ENCODE peak calls at places on chromosome 19, in five cellular contexts. F, L, U, P and K are unnamed samples.

GRCh38 chr19:23393121-23393520 is 2.1 kb downstream of the ZNF91 start:
- DNase-seq in F (no peak), L (no peak), U (peak), P (no peak), K (no peak)

GRCh38 chr19:3880471-3881271 is at the start of gene ATCAY:
- DNase-seq in F (no peak), L (no peak), U (no peak), P (no peak), K (no peak)

GRCh38 chr19:5850743-5851293 is 431 bp downstream of the FUT3 start:
- DNase-seq in F (no peak), L (no peak), U (peak), P (no peak), K (no peak)

GRCh38 chr19:13838943-13839192 is 38.1 kb upstream of the NANOS3 start:
- DNase-seq in F (no peak), L (no peak), U (no peak), P (no peak), K (peak)

GRCh38 chr19:13079542-13079986 is 23.1 kb downstream of the LYL1 start:
- DNase-seq in F (no peak), L (no peak), U (no peak), P (no peak), K (peak)

GRCh38 chr19:58483776-58484175 is 7.6 kb downstream of the ZNF446 start:
- DNase-seq in F (no peak), L (no peak), U (no peak), P (no peak), K (no peak)

GRCh38 chr19:55112781-55113569 is 4.5 kb downstream of the PPP1R12C start:
- DNase-seq in F (no peak), L (no peak), U (no peak), P (no peak), K (no peak)

GRCh38 chr19:10593820-10594637 is 6.9 kb upstream of the AP1M2 start:
- DNase-seq in F (peak), L (peak), U (peak), P (no peak), K (no peak)

GRCh38 chr19:17784201-17785008 is 10.5 kb upstream of the B3GNT3 start:
- DNase-seq in F (peak), L (no peak), U (peak), P (no peak), K (no peak)

GRCh38 chr19:6963937-6964336 is 57.3 kb downstream of the MBD3L2B start:
- DNase-seq in F (no peak), L (no peak), U (no peak), P (no peak), K (peak)

GRCh38 chr19:17615889-17616685 is 60.6 kb downstream of the COLGALT1 start:
- DNase-seq in F (no peak), L (no peak), U (no peak), P (no peak), K (no peak)

GRCh38 chr19:7870571-7871279 is 3.5 kb downstream of the PRR36 start:
- DNase-seq in F (peak), L (no peak), U (peak), P (no peak), K (peak)

GRCh38 chr19:46265217-46265828 is 31.5 kb upstream of the HIF3A start:
- DNase-seq in F (peak), L (peak), U (peak), P (peak), K (peak)

GRCh38 chr19:17052439-17052838 is 22.8 kb downstream of the HAUS8 start:
- DNase-seq in F (no peak), L (no peak), U (no peak), P (no peak), K (peak)

GRCh38 chr19:52492201-52492960 is 35.1 kb upstream of the ZNF808 start:
- DNase-seq in F (no peak), L (no peak), U (no peak), P (no peak), K (no peak)

GRCh38 chr19:6720369-6721112 is at the start of gene C3:
- DNase-seq in F (peak), L (no peak), U (peak), P (peak), K (no peak)

GRCh38 chr19:13430790-13431582 is 75.3 kb downstream of the CACNA1A start:
- DNase-seq in F (no peak), L (no peak), U (no peak), P (no peak), K (peak)

GRCh38 chr19:15379996-15380647 is 535 bp upstream of the AKAP8 start:
- DNase-seq in F (peak), L (no peak), U (peak), P (no peak), K (peak)

GRCh38 chr19:38726761-38727301 is 17.4 kb downstream of the CAPN12 start:
- DNase-seq in F (no peak), L (no peak), U (no peak), P (no peak), K (no peak)

GRCh38 chr19:46428278-46429141 is at the start of gene PNMA8C:
- DNase-seq in F (no peak), L (no peak), U (peak), P (no peak), K (peak)

GRCh38 chr19:44050740-44051653 is 839 bp upstream of the ZNF223 start:
- DNase-seq in F (no peak), L (no peak), U (no peak), P (no peak), K (peak)

GRCh38 chr19:46426035-46426505 is 2.7 kb downstream of the PNMA8C start:
- DNase-seq in F (no peak), L (no peak), U (no peak), P (no peak), K (no peak)

GRCh38 chr19:7975037-7975436 is 30.4 kb downstream of the ELAVL1 start:
- DNase-seq in F (no peak), L (no peak), U (no peak), P (no peak), K (no peak)

GRCh38 chr19:49832556-49832955 is 14.5 kb downstream of the MED25 start:
- DNase-seq in F (no peak), L (no peak), U (no peak), P (no peak), K (no peak)

GRCh38 chr19:45401815-45402468 is 2.9 kb downstream of the PPP1R13L start:
- DNase-seq in F (no peak), L (no peak), U (no peak), P (no peak), K (no peak)

GRCh38 chr19:18023596-18024212 is 15.7 kb downstream of the ARRDC2 start:
- DNase-seq in F (peak), L (no peak), U (peak), P (peak), K (no peak)

GRCh38 chr19:54248016-54248601 is 5.5 kb upstream of the LILRA6 start:
- DNase-seq in F (peak), L (no peak), U (peak), P (no peak), K (no peak)

GRCh38 chr19:9934132-9934950 is 2.0 kb downstream of the OLFM2 start:
- DNase-seq in F (peak), L (no peak), U (no peak), P (no peak), K (peak)

GRCh38 chr19:31658993-31659896 is 310.0 kb upstream of the TSHZ3 start:
- DNase-seq in F (no peak), L (no peak), U (no peak), P (peak), K (no peak)

GRCh38 chr19:40255619-40256166 is 29.2 kb upstream of the CCNP start:
- DNase-seq in F (no peak), L (no peak), U (no peak), P (no peak), K (no peak)

GRCh38 chr19:40252395-40252794 is 25.9 kb upstream of the CCNP start:
- DNase-seq in F (no peak), L (no peak), U (no peak), P (no peak), K (no peak)

GRCh38 chr19:40251991-40252390 is 25.5 kb upstream of the CCNP start:
- DNase-seq in F (no peak), L (no peak), U (no peak), P (no peak), K (no peak)

GRCh38 chr19:40254714-40255418 is 28.4 kb upstream of the CCNP start:
- DNase-seq in F (no peak), L (no peak), U (no peak), P (no peak), K (no peak)

GRCh38 chr19:40253611-40254092 is 27.2 kb upstream of the CCNP start:
- DNase-seq in F (no peak), L (no peak), U (no peak), P (no peak), K (no peak)
- TF ChIP-seq POLR2A in F (no peak), L (no peak), U (no peak), P (no peak), K (no peak)

GRCh38 chr19:787551-787950 is 9.7 kb upstream of the PTBP1 start:
- DNase-seq in F (no peak), L (no peak), U (no peak), P (no peak), K (no peak)

GRCh38 chr19:791605-792360 is 5.5 kb upstream of the PTBP1 start:
- DNase-seq in F (no peak), L (no peak), U (no peak), P (no peak), K (peak)

GRCh38 chr19:790971-791604 is 6.2 kb upstream of the PTBP1 start:
- DNase-seq in F (no peak), L (no peak), U (no peak), P (no peak), K (peak)

GRCh38 chr19:789473-790052 is 7.7 kb upstream of the PTBP1 start:
- DNase-seq in F (no peak), L (no peak), U (no peak), P (no peak), K (peak)

GRCh38 chr19:788821-789472 is 8.3 kb upstream of the PTBP1 start:
- DNase-seq in F (no peak), L (no peak), U (no peak), P (no peak), K (peak)
- TF ChIP-seq POLR2A in F (no peak), L (no peak), U (no peak), P (no peak), K (no peak)

GRCh38 chr19:40278361-40279045 is 6.6 kb downstream of the AKT2 start:
- DNase-seq in F (no peak), L (no peak), U (no peak), P (no peak), K (no peak)

GRCh38 chr19:40280608-40281221 is 4.4 kb downstream of the AKT2 start:
- DNase-seq in F (peak), L (no peak), U (peak), P (no peak), K (no peak)

GRCh38 chr19:40279761-40280607 is 5.2 kb downstream of the AKT2 start:
- DNase-seq in F (no peak), L (no peak), U (no peak), P (no peak), K (no peak)

GRCh38 chr19:40277356-40277755 is 7.8 kb downstream of the AKT2 start:
- DNase-seq in F (no peak), L (no peak), U (no peak), P (no peak), K (no peak)

DNA sequence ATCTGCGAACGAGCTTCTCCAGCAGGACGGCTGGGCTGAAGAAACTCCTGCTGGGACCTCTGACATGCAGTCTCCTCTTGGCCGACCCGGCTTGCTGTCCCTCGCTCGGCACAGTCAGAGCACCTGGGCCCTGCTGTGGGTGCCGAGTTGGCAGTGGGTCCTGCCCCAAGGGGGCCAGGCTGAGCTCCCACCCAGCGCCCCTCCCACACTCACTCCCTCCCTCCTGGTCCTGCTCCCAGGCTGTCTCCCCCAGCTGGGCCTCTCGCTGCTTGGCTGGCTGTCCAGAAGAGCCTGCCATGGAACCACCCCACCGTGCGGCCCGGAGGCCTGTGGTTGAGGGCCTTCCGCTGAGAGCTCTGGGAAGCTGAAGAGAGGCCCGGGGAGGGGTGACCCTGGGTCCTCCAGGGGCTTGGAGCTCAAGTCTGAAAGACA is 6.0 kb downstream of the AKT2 start:
- DNase-seq in F (no peak), L (no peak), U (no peak), P (no peak), K (peak)
- TF ChIP-seq POLR2A in F (no peak), L (no peak), U (no peak), P (no peak), K (no peak)

GRCh38 chr19:35663981-35664380 is 2.3 kb upstream of the UPK1A start:
- DNase-seq in F (no peak), L (no peak), U (no peak), P (no peak), K (no peak)
- TF ChIP-seq POLR2A in F (no peak), L (no peak), U (no peak), P (no peak), K (no peak)

GRCh38 chr19:42254083-42254849 is 662 bp downstream of the ERF start:
- DNase-seq in F (peak), L (no peak), U (peak), P (peak), K (peak)
- TF ChIP-seq POLR2A in F (no peak), L (no peak), U (no peak), P (no peak), K (no peak)

GRCh38 chr19:33301900-33302174 is 497 bp downstream of the CEBPA start:
- DNase-seq in F (no peak), L (no peak), U (no peak), P (no peak), K (no peak)

GRCh38 chr19:33301011-33301899 is 1.1 kb downstream of the CEBPA start:
- DNase-seq in F (no peak), L (no peak), U (no peak), P (no peak), K (no peak)

GRCh38 chr19:33302974-33303790 is 848 bp upstream of the CEBPA start:
- DNase-seq in F (no peak), L (no peak), U (peak), P (no peak), K (no peak)

GRCh38 chr19:33303791-33304759 is 1.7 kb upstream of the CEBPA start:
- DNase-seq in F (no peak), L (no peak), U (peak), P (no peak), K (no peak)

GRCh38 chr19:33302175-33302973 is at the start of gene CEBPA:
- DNase-seq in F (no peak), L (no peak), U (peak), P (no peak), K (peak)
- TF ChIP-seq POLR2A in F (peak), L (peak), U (no peak), P (peak), K (no peak)